ENCODE peak calls at places on chromosomes 13 and 19, in eight cellular contexts. P, N, Z, R, W, Q, F and E are unnamed samples.

GRCh38 chr19:1690570-1691307 is 38.3 kb upstream of the TCF3 start:
- DNase-seq in Q (peak; percentile 9), Z (peak; percentile 33), R (no peak), P (no peak), W (peak; percentile 67), F (peak; percentile 43), N (peak; percentile 32), E (no peak)

GRCh38 chr19:7505682-7506384 is 10.1 kb upstream of the ZNF358 start:
- DNase-seq in Q (no peak), N (no peak), P (no peak), Z (no peak), R (no peak), F (peak; percentile 56), W (peak; percentile 74), E (no peak)

GRCh38 chr19:40689339-40690049 is 957 bp downstream of the NUMBL start:
- DNase-seq in P (no peak), N (peak; percentile 19), W (peak; percentile 47), F (peak; percentile 59), Z (peak; percentile 42), R (no peak), Q (no peak), E (no peak)

GRCh38 chr13:19634129-19634740 is 776 bp downstream of the MPHOSPH8 start:
- DNase-seq in Q (no peak), W (peak; percentile 50), R (peak; percentile 24), F (peak; percentile 74), P (no peak), Z (peak; percentile 35), N (no peak), E (no peak)

GRCh38 chr19:46818812-46819211 is 30.4 kb upstream of the SLC1A5 start:
- DNase-seq in W (no peak), N (no peak), Q (no peak), P (no peak), R (no peak), F (peak; percentile 17), Z (peak; percentile 58), E (no peak)

GRCh38 chr13:101049166-101049850 is 367.0 kb downstream of the NALCN start:
- DNase-seq in P (peak; percentile 20), N (no peak), W (peak; percentile 24), Q (no peak), F (peak; percentile 42), R (no peak), Z (peak; percentile 12), E (peak; percentile 62)

GRCh38 chr19:12495002-12495802 is 10.6 kb upstream of the ZNF709 start:
- DNase-seq in Z (peak; percentile 93), F (peak; percentile 94), W (peak; percentile 95), Q (peak; percentile 80), N (peak; percentile 83), P (peak; percentile 90), R (peak; percentile 63), E (peak; percentile 54)

GRCh38 chr19:362683-363082 is 18.1 kb upstream of the MIER2 start:
- DNase-seq in F (no peak), Q (no peak), N (no peak), R (no peak), W (no peak), P (no peak), Z (no peak), E (no peak)

GRCh38 chr13:73069206-73069815 is 10.5 kb downstream of the KLF5 start:
- DNase-seq in F (no peak), R (no peak), Z (no peak), N (no peak), P (no peak), Q (no peak), W (no peak), E (no peak)

GRCh38 chr19:6772028-6772865 is at the start of gene VAV1:
- DNase-seq in W (no peak), N (peak; percentile 77), P (no peak), Z (no peak), Q (peak; percentile 60), R (no peak), F (no peak), E (no peak)

GRCh38 chr13:34654682-34655081 is 287.4 kb upstream of the NBEA start:
- DNase-seq in W (peak; percentile 22), R (no peak), F (peak; percentile 2), N (no peak), Q (no peak), P (no peak), Z (no peak), E (no peak)

GRCh38 chr19:15199652-15200574 is 882 bp downstream of the NOTCH3 start:
- DNase-seq in Z (no peak), N (no peak), W (peak; percentile 78), R (no peak), P (no peak), F (peak; percentile 69), Q (no peak), E (no peak)

GRCh38 chr19:54424660-54425381 is 9.6 kb downstream of the TTYH1 start:
- DNase-seq in N (no peak), P (no peak), W (no peak), F (no peak), R (no peak), Q (no peak), Z (no peak), E (no peak)

GRCh38 chr19:14472202-14472961 is 2.8 kb downstream of the PTGER1 start:
- DNase-seq in Z (peak; percentile 48), R (no peak), Q (peak; percentile 91), N (peak; percentile 93), W (peak; percentile 92), F (peak; percentile 78), P (no peak), E (no peak)

GRCh38 chr13:25982908-25983307 is 68.9 kb downstream of the SHISA2 start:
- DNase-seq in R (no peak), F (no peak), P (no peak), W (no peak), Z (no peak), Q (no peak), N (no peak), E (no peak)

GRCh38 chr19:28700176-28700575 is 512.8 kb downstream of the UQCRFS1 start:
- DNase-seq in R (no peak), N (no peak), W (no peak), Z (no peak), P (no peak), Q (no peak), F (peak; percentile 4), E (no peak)

GRCh38 chr19:11295665-11296245 is at the start of gene TSPAN16:
- DNase-seq in F (no peak), Z (no peak), W (no peak), Q (no peak), P (no peak), N (no peak), R (no peak), E (no peak)

GRCh38 chr19:41990028-41990427 is 4.0 kb downstream of the ATP1A3 start:
- DNase-seq in Q (no peak), R (no peak), F (no peak), P (no peak), W (no peak), Z (no peak), N (no peak), E (no peak)

GRCh38 chr19:41341669-41342490 is 11.8 kb downstream of the TGFB1 start:
- DNase-seq in N (no peak), Z (no peak), R (no peak), W (no peak), F (no peak), Q (no peak), P (no peak), E (no peak)